ENCODE peak calls at places on chromosomes 16 and 17, in eight cellular contexts. P, U, G, Z, D, I, S and Y are unnamed samples.

GRCh38 chr17:72588961-72589360 is 468.1 kb downstream of the SOX9 start:
- DNase-seq in P (peak), U (no peak), G (no peak), Z (no peak), D (no peak), I (peak), S (no peak), Y (no peak)

GRCh38 chr17:16953841-16954240 is 18.1 kb downstream of the TNFRSF13B start:
- DNase-seq in P (no peak), U (no peak), G (no peak), Z (no peak), D (no peak), I (no peak), S (no peak), Y (no peak)

GRCh38 chr16:12688972-12689850 is 114.5 kb downstream of the CPPED1 start:
- DNase-seq in P (no peak), U (no peak), G (no peak), Z (no peak), D (no peak), I (no peak), S (no peak), Y (no peak)

GRCh38 chr16:25041437-25041836 is 26.3 kb upstream of the ARHGAP17 start:
- DNase-seq in P (no peak), U (no peak), G (no peak), Z (no peak), D (no peak), I (no peak), S (no peak), Y (no peak)

GRCh38 chr17:68847711-68848110 is 107.5 kb downstream of the ABCA8 start:
- DNase-seq in P (no peak), U (no peak), G (no peak), Z (no peak), D (no peak), I (no peak), S (no peak), Y (no peak)

GRCh38 chr17:11618861-11619566 is 20.7 kb downstream of the DNAH9 start:
- DNase-seq in P (no peak), U (no peak), G (no peak), Z (no peak), D (no peak), I (no peak), S (peak), Y (no peak)

GRCh38 chr17:12789075-12789975 is at the start of gene ARHGAP44:
- DNase-seq in P (peak), U (no peak), G (peak), Z (no peak), D (no peak), I (peak), S (peak), Y (peak)

GRCh38 chr16:6190756-6191155 is 1093.2 kb upstream of the EEF2KMT start:
- DNase-seq in P (no peak), U (no peak), G (no peak), Z (no peak), D (no peak), I (no peak), S (no peak), Y (no peak)

GRCh38 chr17:43877031-43877430 is 30.1 kb downstream of the CD300LG start:
- DNase-seq in P (no peak), U (no peak), G (no peak), Z (no peak), D (no peak), I (no peak), S (no peak), Y (no peak)

GRCh38 chr16:17386229-17386628 is 84.5 kb downstream of the XYLT1 start:
- DNase-seq in P (no peak), U (no peak), G (no peak), Z (no peak), D (no peak), I (no peak), S (no peak), Y (no peak)

GRCh38 chr17:77581480-77581879 is 377.0 kb upstream of the TNRC6C start:
- DNase-seq in P (no peak), U (no peak), G (no peak), Z (no peak), D (no peak), I (peak), S (peak), Y (no peak)

GRCh38 chr16:30761427-30761927 is 385 bp downstream of the CFAP119 start:
- DNase-seq in P (peak), U (peak), G (no peak), Z (peak), D (peak), I (peak), S (peak), Y (no peak)

GRCh38 chr17:79915850-79916430 is 76.7 kb upstream of the CBX4 start:
- DNase-seq in P (peak), U (peak), G (no peak), Z (no peak), D (no peak), I (peak), S (no peak), Y (peak)

GRCh38 chr16:76518791-76519190 is 241.6 kb downstream of the CNTNAP4 start:
- DNase-seq in P (no peak), U (no peak), G (no peak), Z (no peak), D (no peak), I (no peak), S (no peak), Y (no peak)

GRCh38 chr16:2333231-2333630 is 7.3 kb downstream of the ABCA3 start:
- DNase-seq in P (no peak), U (no peak), G (no peak), Z (no peak), D (no peak), I (no peak), S (no peak), Y (no peak)